ENCODE peak calls at places on chromosomes 3 and 15, in eight cellular contexts. F is fibroblast of pulmonary artery, Q is GM23338, T is WTC11, Y is tibial artery, X is fibroblast of the aortic adventitia, L is cardiac muscle cell, W is HFF-Myc. P is an unnamed sample.

GRCh38 chr15:71124937-71125755 is 9.9 kb downstream of the THSD4 start:
- DNase-seq in X (peak), Y (no peak), F (no peak), T (no peak), Q (no peak), W (no peak), L (no peak), P (no peak)

GRCh38 chr15:85533949-85534543 is 153.6 kb downstream of the AKAP13 start:
- DNase-seq in W (no peak), T (no peak), Q (no peak), L (no peak), X (no peak), F (no peak), Y (no peak), P (no peak)

GRCh38 chr3:185852562-185853135 is 27.8 kb upstream of the IGF2BP2 start:
- DNase-seq in Q (no peak), W (no peak), Y (no peak), X (peak), L (no peak), T (no peak), F (peak), P (no peak)

GRCh38 chr3:160412477-160412876 is 13.0 kb downstream of the SMC4 start:
- DNase-seq in W (no peak), F (no peak), X (no peak), L (no peak), Q (no peak), Y (no peak), T (no peak), P (no peak)

GRCh38 chr15:67084561-67084960 is 19.2 kb downstream of the SMAD3 start:
- DNase-seq in Q (no peak), L (no peak), X (no peak), Y (no peak), W (no peak), F (no peak), T (no peak), P (no peak)

GRCh38 chr15:74517096-74517495 is 23.9 kb upstream of the ARID3B start:
- DNase-seq in T (no peak), Y (no peak), X (no peak), Q (no peak), W (no peak), F (no peak), L (no peak), P (no peak)

GRCh38 chr3:112187300-112187699 is 54.3 kb upstream of the GCSAM start:
- DNase-seq in T (no peak), F (no peak), Q (no peak), L (no peak), W (no peak), Y (no peak), X (no peak), P (no peak)

GRCh38 chr3:51637941-51638471 is 33.0 kb upstream of the TEX264 start:
- DNase-seq in T (peak), Q (peak), L (peak), Y (no peak), F (peak), W (peak), X (peak), P (peak)

GRCh38 chr3:166123576-166123975 is 286.4 kb upstream of the BCHE start:
- DNase-seq in Q (peak), T (no peak), X (peak), F (peak), Y (no peak), L (no peak), W (no peak), P (peak)

GRCh38 chr3:14761121-14761672 is 57.6 kb upstream of the FGD5 start:
- DNase-seq in Q (peak), Y (no peak), W (no peak), T (peak), F (no peak), L (no peak), X (no peak), P (no peak)

GRCh38 chr3:13144163-13145023 is 71.2 kb upstream of the IQSEC1 start:
- DNase-seq in X (no peak), Y (peak), F (no peak), T (no peak), W (no peak), Q (no peak), L (no peak), P (no peak)

GRCh38 chr15:38169982-38170381 is 82.7 kb upstream of the SPRED1 start:
- DNase-seq in W (no peak), T (no peak), F (peak), L (no peak), Y (no peak), X (peak), Q (no peak), P (no peak)

GRCh38 chr3:17195192-17195611 is 310.4 kb downstream of the PLCL2 start:
- DNase-seq in W (no peak), Q (no peak), T (no peak), Y (no peak), X (peak), L (no peak), F (peak), P (no peak)

GRCh38 chr3:136957751-136958288 is at the start of gene IL20RB:
- DNase-seq in Q (peak), Y (no peak), T (peak), W (no peak), L (no peak), F (peak), X (peak), P (no peak)

GRCh38 chr15:72964542-72964941 is 87.7 kb upstream of the NEO1 start:
- DNase-seq in X (no peak), F (no peak), Q (no peak), W (no peak), T (no peak), Y (no peak), L (no peak), P (no peak)

GRCh38 chr3:123535580-123535979 is 49.3 kb downstream of the HACD2 start:
- DNase-seq in X (peak), L (no peak), F (peak), Q (no peak), Y (no peak), T (no peak), W (no peak), P (peak)

GRCh38 chr3:160931474-160931873 is 173.7 kb downstream of the B3GALNT1 start:
- DNase-seq in Q (no peak), T (no peak), F (no peak), X (peak), W (peak), Y (no peak), L (no peak), P (no peak)

GRCh38 chr3:131977363-131977762 is 57.5 kb downstream of the CPNE4 start:
- DNase-seq in T (no peak), W (no peak), F (no peak), X (no peak), L (no peak), Y (no peak), Q (no peak), P (no peak)

GRCh38 chr3:13288732-13289718 is 131.1 kb downstream of the NUP210 start:
- DNase-seq in W (no peak), L (no peak), T (no peak), X (no peak), Q (no peak), F (no peak), Y (peak), P (no peak)

GRCh38 chr3:15097889-15098288 is 1.1 kb downstream of the RBSN start:
- DNase-seq in X (no peak), F (no peak), T (no peak), Q (no peak), Y (no peak), L (no peak), W (no peak), P (no peak)

GRCh38 chr15:41263891-41264351 is 32.9 kb downstream of the CHP1 start:
- DNase-seq in X (peak), Q (peak), F (peak), Y (no peak), T (no peak), L (peak), W (no peak), P (no peak)

GRCh38 chr15:40038267-40038653 is 721 bp downstream of the SRP14 start:
- DNase-seq in Y (no peak), L (peak), F (peak), Q (peak), W (no peak), X (peak), T (no peak), P (no peak)

GRCh38 chr3:166013073-166013679 is 176.0 kb upstream of the BCHE start:
- DNase-seq in T (no peak), F (peak), W (no peak), X (peak), L (peak), Y (no peak), Q (peak), P (peak)

GRCh38 chr3:69084326-69084667 is 440 bp upstream of the ARL6IP5 start:
- DNase-seq in T (no peak), L (peak), Y (no peak), F (peak), W (no peak), Q (no peak), X (peak), P (peak)

GRCh38 chr3:24485511-24485910 is 9.1 kb downstream of the THRB start:
- DNase-seq in Y (no peak), L (no peak), W (no peak), X (no peak), Q (no peak), T (no peak), F (no peak), P (no peak)

GRCh38 chr15:25535866-25536265 is 97.0 kb upstream of the UBE3A start:
- DNase-seq in F (no peak), Y (no peak), X (no peak), T (no peak), W (no peak), L (no peak), Q (no peak), P (no peak)

GRCh38 chr3:70736009-70736408 is 423.6 kb upstream of the MDFIC2 start:
- DNase-seq in X (peak), Q (no peak), L (no peak), W (no peak), F (peak), Y (no peak), T (no peak), P (no peak)

GRCh38 chr3:18098960-18099587 is 326.1 kb downstream of the SATB1 start:
- DNase-seq in F (peak), Q (peak), Y (no peak), W (peak), X (peak), L (no peak), T (no peak), P (peak)

GRCh38 chr3:55405436-55405835 is 81.7 kb downstream of the WNT5A start:
- DNase-seq in Y (no peak), W (peak), L (peak), X (peak), Q (peak), T (peak), F (peak), P (no peak)

GRCh38 chr3:14127106-14127505 is 2.3 kb downstream of the TMEM43 start:
- DNase-seq in L (no peak), X (no peak), Y (no peak), T (no peak), Q (no peak), W (no peak), F (no peak), P (no peak)

GRCh38 chr15:29815000-29815704 is 7.1 kb downstream of the TJP1 start:
- DNase-seq in Y (no peak), L (peak), T (no peak), Q (no peak), F (peak), W (no peak), X (peak), P (no peak)

GRCh38 chr15:74242296-74242929 is 6.3 kb downstream of the CCDC33 start:
- DNase-seq in Q (no peak), F (peak), T (no peak), W (no peak), X (peak), Y (no peak), L (no peak), P (no peak)

GRCh38 chr3:168071535-168071934 is 24.2 kb downstream of the GOLIM4 start:
- DNase-seq in Y (no peak), L (no peak), Q (no peak), X (peak), W (peak), T (no peak), F (peak), P (peak)

GRCh38 chr15:56821721-56822425 is 88.6 kb upstream of the ZNF280D start:
- DNase-seq in X (peak), W (peak), T (peak), Y (no peak), Q (peak), L (peak), F (peak), P (no peak)

GRCh38 chr15:70702584-70702983 is 60.8 kb downstream of the UACA start:
- DNase-seq in Y (no peak), T (no peak), W (no peak), Q (no peak), L (peak), F (no peak), X (peak), P (no peak)

GRCh38 chr3:194201953-194202666 is 66.2 kb downstream of the HES1 start:
- DNase-seq in W (no peak), F (no peak), Q (no peak), X (no peak), L (no peak), Y (no peak), T (no peak), P (no peak)
- TF ChIP-seq CTCF in W (no peak), F (no peak), Q (no peak), X (no peak), L (no peak), Y (no peak), T (no peak), P (no peak)

GRCh38 chr15:93333826-93334225 is 244.8 kb upstream of the RGMA start:
- DNase-seq in F (no peak), Y (no peak), Q (peak), L (peak), X (no peak), W (no peak), T (no peak), P (no peak)
- TF ChIP-seq CTCF in F (no peak), Y (no peak), Q (peak), L (no peak), X (no peak), W (no peak), T (no peak), P (no peak)

DNA sequence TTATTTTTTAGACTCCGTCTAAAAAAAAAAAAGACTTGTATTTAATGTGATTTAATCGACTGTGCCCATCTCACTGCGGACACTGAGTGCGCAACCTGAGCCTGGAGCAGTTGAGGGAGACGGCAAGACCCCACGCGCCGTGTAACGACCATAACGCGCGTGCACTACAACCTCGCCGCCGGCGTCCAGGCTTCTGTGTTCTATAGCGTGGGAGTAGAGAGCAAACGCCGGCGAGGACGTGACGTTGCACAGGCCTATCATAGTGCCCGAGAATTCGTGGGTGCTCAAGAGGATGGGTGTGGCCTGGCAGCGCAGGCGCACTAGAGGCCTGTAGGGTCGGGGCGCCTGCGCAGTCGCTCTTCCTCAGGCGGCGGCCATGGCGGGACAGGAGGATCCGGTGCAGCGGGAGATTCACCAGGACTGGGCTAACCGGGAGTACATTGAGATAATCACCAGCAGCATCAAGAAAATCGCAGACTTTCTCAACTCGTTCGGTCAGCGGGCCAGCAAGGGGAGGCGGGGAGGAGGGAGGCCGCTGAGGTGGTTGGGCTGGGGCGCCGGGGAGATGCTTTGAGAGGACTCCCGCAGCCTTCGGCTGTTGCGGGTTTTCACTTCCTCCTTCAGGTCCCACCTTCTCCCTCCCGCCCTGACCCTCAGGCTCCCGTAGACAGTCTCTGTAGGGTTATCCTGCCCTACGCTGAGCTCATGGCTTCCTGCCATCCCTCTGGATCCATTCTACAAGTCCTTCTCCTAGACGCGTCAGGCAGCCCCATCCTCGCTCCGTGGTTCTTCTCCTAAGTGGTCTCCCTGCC is at the start of gene BRK1:
- DNase-seq in X (peak), L (peak), T (peak), Q (peak), W (peak), F (peak), Y (peak), P (peak)
- TF ChIP-seq CTCF in X (no peak), L (no peak), T (no peak), Q (no peak), W (no peak), F (no peak), Y (peak), P (no peak)

GRCh38 chr3:128554100-128554464 is 61.1 kb upstream of the GATA2 start:
- DNase-seq in X (peak), F (peak), Q (no peak), T (no peak), Y (peak), L (no peak), W (no peak), P (peak)
- TF ChIP-seq CTCF in X (peak), F (peak), Q (peak), T (no peak), Y (no peak), L (peak), W (no peak), P (peak)

GRCh38 chr15:94164202-94164807 is 67.1 kb upstream of the MCTP2 start:
- DNase-seq in Q (peak), W (peak), Y (no peak), X (peak), T (peak), L (peak), F (peak), P (no peak)

GRCh38 chr15:94162946-94163345 is 68.4 kb upstream of the MCTP2 start:
- DNase-seq in F (no peak), L (no peak), Q (no peak), Y (no peak), W (no peak), X (no peak), T (no peak), P (no peak)

GRCh38 chr15:94168250-94168649 is 63.1 kb upstream of the MCTP2 start:
- DNase-seq in F (no peak), L (no peak), T (peak), Y (no peak), Q (peak), W (no peak), X (no peak), P (no peak)
- TF ChIP-seq CTCF in F (no peak), L (no peak), T (peak), Y (no peak), Q (peak), W (peak), X (no peak), P (peak)